ENCODE peak calls at places on chromosomes 5 and 9, in five cellular contexts. U is neuronal stem cell, Q is H1, K is mesenchymal stem cell, I is trophoblast cell. W is an unnamed sample.

GRCh38 chr5:125050926-125051325 is 304.5 kb upstream of the ZNF608 start:
- DNase-seq in U (no peak), Q (no peak), K (no peak), I (no peak), W (no peak)

GRCh38 chr9:108837530-108837929 is 18.3 kb downstream of the ACTL7B start:
- DNase-seq in U (no peak), Q (no peak), K (no peak), I (no peak), W (no peak)

GRCh38 chr9:119004618-119004990 is 364.6 kb downstream of the BRINP1 start:
- DNase-seq in U (no peak), Q (no peak), K (peak; percentile 93), I (no peak), W (no peak)

GRCh38 chr5:151577566-151577965 is 13.6 kb downstream of the FAT2 start:
- DNase-seq in U (no peak), Q (no peak), K (no peak), I (no peak), W (no peak)

GRCh38 chr5:144368556-144368955 is 197.9 kb downstream of the KCTD16 start:
- DNase-seq in U (no peak), Q (no peak), K (peak; percentile 34), I (no peak), W (no peak)

GRCh38 chr5:109645591-109646236 is 44.0 kb upstream of the MAN2A1 start:
- DNase-seq in U (peak; percentile 11), Q (no peak), K (no peak), I (no peak), W (peak; percentile 39)

GRCh38 chr5:146867996-146868708 is 10.4 kb downstream of the PPP2R2B start:
- DNase-seq in U (no peak), Q (no peak), K (no peak), I (no peak), W (no peak)

GRCh38 chr5:166433679-166434078 is 1857.8 kb upstream of the WWC1 start:
- DNase-seq in U (no peak), Q (no peak), K (no peak), I (no peak), W (no peak)

GRCh38 chr5:140321796-140322195 is 18.9 kb upstream of the PFDN1 start:
- DNase-seq in U (no peak), Q (no peak), K (no peak), I (no peak), W (no peak)

GRCh38 chr9:81632599-81632998 is 56.7 kb downstream of the TLE1 start:
- DNase-seq in U (no peak), Q (no peak), K (peak; percentile 90), I (peak; percentile 75), W (no peak)

GRCh38 chr5:114427204-114427603 is 65.3 kb downstream of the KCNN2 start:
- DNase-seq in U (no peak), Q (no peak), K (no peak), I (no peak), W (no peak)

GRCh38 chr9:96022445-96023031 is 147.0 kb downstream of the ERCC6L2 start:
- DNase-seq in U (peak; percentile 36), Q (peak; percentile 31), K (no peak), I (no peak), W (peak; percentile 80)

GRCh38 chr9:2966846-2967372 is 123.0 kb upstream of the PUM3 start:
- DNase-seq in U (no peak), Q (no peak), K (no peak), I (no peak), W (no peak)

GRCh38 chr5:180193749-180194375 is 15.1 kb downstream of the RASGEF1C start:
- DNase-seq in U (no peak), Q (no peak), K (no peak), I (no peak), W (no peak)

GRCh38 chr9:88092699-88093359 is 45.4 kb downstream of the SPATA31C2 start:
- DNase-seq in U (no peak), Q (no peak), K (peak; percentile 88), I (peak; percentile 46), W (no peak)

GRCh38 chr9:29697011-29697410 is 2123.7 kb upstream of the C9orf72 start:
- DNase-seq in U (no peak), Q (no peak), K (peak; percentile 48), I (no peak), W (no peak)

GRCh38 chr9:135490980-135491444 is 9.5 kb upstream of the MRPS2 start:
- DNase-seq in U (no peak), Q (no peak), K (no peak), I (no peak), W (no peak)

GRCh38 chr9:124005372-124005771 is 6.2 kb upstream of the LHX2 start:
- DNase-seq in U (peak; percentile 30), Q (no peak), K (no peak), I (no peak), W (peak; percentile 81)

GRCh38 chr5:120765189-120765588 is 301.1 kb downstream of the PRR16 start:
- DNase-seq in U (no peak), Q (no peak), K (peak; percentile 83), I (no peak), W (no peak)

GRCh38 chr5:16880547-16880946 is 55.5 kb downstream of the MYO10 start:
- DNase-seq in U (no peak), Q (no peak), K (no peak), I (no peak), W (no peak)

GRCh38 chr5:151745071-151745705 is 13.2 kb downstream of the ATOX1 start:
- DNase-seq in U (no peak), Q (no peak), K (peak; percentile 89), I (peak; percentile 30), W (no peak)

GRCh38 chr5:61423487-61424157 is 91.6 kb downstream of the ZSWIM6 start:
- DNase-seq in U (no peak), Q (no peak), K (peak; percentile 40), I (no peak), W (no peak)

GRCh38 chr5:61301345-61301744 is 30.7 kb upstream of the ZSWIM6 start:
- DNase-seq in U (no peak), Q (no peak), K (no peak), I (no peak), W (no peak)

GRCh38 chr9:91817493-91818225 is 132.4 kb downstream of the ROR2 start:
- DNase-seq in U (peak; percentile 48), Q (no peak), K (peak; percentile 87), I (no peak), W (peak; percentile 43)

GRCh38 chr9:14344846-14345585 is 31.1 kb upstream of the NFIB start:
- DNase-seq in U (no peak), Q (no peak), K (no peak), I (no peak), W (peak; percentile 56)

GRCh38 chr5:59766394-59766793 is 127.1 kb downstream of the PDE4D start:
- DNase-seq in U (no peak), Q (no peak), K (peak; percentile 28), I (no peak), W (no peak)

GRCh38 chr9:22307013-22307711 is 139.5 kb upstream of the DMRTA1 start:
- DNase-seq in U (peak; percentile 60), Q (no peak), K (peak; percentile 64), I (peak; percentile 3), W (no peak)

GRCh38 chr5:39437469-39437868 is 12.7 kb upstream of the DAB2 start:
- DNase-seq in U (no peak), Q (no peak), K (no peak), I (no peak), W (no peak)

GRCh38 chr5:39376293-39376714 is 12.0 kb upstream of the C9 start:
- DNase-seq in U (peak; percentile 54), Q (no peak), K (peak; percentile 66), I (peak; percentile 50), W (peak; percentile 47)

DNA sequence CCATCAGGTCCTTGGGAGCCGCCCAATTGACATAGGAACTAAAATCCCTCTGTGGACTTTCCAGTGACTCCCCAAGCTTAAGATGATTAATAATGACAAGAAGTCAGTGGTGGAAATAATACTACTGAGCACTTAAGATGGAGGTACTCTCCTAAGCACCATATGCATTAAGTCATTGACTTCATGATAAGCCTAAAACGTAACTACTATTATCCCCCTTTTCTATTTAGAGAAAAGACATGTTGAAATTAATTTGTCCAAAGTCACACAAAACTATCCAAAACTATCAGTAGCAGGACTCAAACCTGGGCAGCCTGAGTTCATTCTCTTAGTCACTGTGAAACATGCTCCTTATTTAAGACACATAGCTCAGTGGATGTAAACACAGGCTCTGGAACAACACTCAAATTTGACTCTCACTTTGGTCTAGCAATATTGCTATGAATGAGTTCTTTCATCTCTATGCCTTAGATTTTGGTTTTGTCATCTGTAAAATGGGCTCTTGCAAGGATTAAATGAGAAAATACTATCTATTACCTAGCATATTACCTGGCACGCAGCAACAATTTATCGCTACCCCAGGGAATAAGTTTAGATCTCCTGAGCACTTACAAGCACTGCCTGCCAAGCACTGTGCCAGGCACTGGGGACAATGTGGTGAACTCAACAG is 9.5 kb downstream of the SPRY4 start:
- DNase-seq in U (no peak), Q (no peak), K (peak; percentile 40), I (no peak), W (no peak)
- H2BK12ac ChIP-seq in U (no peak overlapping the region), Q (no peak overlapping the region), K (no peak overlapping the region), I (no peak overlapping the region), W (no peak overlapping the region)

GRCh38 chr9:37902131-37902530 is 1.8 kb downstream of the SLC25A51 start:
- DNase-seq in U (no peak), Q (no peak), K (no peak), I (no peak), W (no peak)

GRCh38 chr9:37897665-37898064 is 6.3 kb downstream of the SLC25A51 start:
- DNase-seq in U (no peak), Q (no peak), K (peak; percentile 47), I (no peak), W (no peak)

GRCh38 chr9:37903581-37903830 is 421 bp downstream of the SLC25A51 start:
- DNase-seq in U (peak; percentile 23), Q (no peak), K (peak; percentile 59), I (no peak), W (peak; percentile 50)

GRCh38 chr9:37902804-37903580 is 935 bp downstream of the SLC25A51 start:
- DNase-seq in U (peak; percentile 23), Q (no peak), K (peak; percentile 73), I (no peak), W (no peak)

DNA sequence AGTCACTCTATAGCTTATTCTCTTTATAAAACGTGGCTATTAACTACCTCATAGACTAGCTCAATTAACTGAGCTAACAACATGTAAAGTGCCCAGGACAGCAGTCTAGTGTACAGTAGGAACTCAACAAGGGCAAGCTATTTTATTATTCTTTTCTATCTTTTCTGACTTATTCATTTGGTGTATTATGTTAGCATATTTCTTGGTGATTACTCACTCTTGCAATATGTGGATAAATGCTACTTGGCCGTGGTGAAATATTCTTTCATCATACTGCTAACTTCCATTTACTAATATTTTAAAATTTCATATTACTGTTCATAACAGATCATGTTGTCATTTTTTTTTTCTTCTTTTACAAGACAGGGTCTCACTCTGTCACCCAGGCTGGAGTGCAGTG is 4.9 kb downstream of the SLC25A51 start:
- DNase-seq in U (no peak), Q (no peak), K (no peak), I (no peak), W (no peak)
- H2BK120ac ChIP-seq in U (no peak overlapping the region), Q (no peak overlapping the region), K (no peak overlapping the region), I (no peak overlapping the region), W (no peak overlapping the region)

GRCh38 chr9:38280251-38280800 is 112.2 kb upstream of the ALDH1B1 start:
- DNase-seq in U (no peak), Q (no peak), K (no peak), I (no peak), W (no peak)
- H2AFZ ChIP-seq in U (no peak overlapping the region), Q (no peak overlapping the region), K (no peak overlapping the region), I (no peak overlapping the region), W (no peak overlapping the region)

DNA sequence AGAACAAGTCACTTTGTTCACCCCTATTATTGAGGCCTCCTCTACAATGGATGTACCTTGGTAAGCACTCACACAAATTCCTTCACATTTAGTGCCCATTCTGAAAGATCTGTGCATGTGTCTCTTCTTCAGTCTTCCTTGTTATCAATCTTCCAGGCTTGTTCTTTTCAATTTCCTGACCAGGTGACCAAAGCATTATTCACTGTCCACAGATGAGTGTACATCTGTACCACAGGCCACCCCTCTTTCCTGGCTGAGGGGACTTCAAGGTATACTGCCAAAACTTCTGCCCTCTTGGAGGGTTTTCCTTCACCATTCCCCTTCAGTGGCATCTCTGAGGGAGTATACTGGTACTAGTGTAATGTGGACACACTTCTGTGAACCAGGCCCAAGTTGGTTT is 25.5 kb upstream of the STOM start:
- DNase-seq in U (no peak), Q (no peak), K (no peak), I (no peak), W (no peak)
- H2BK12ac ChIP-seq in U (no peak overlapping the region), Q (no peak overlapping the region), K (peak overlapping the region; percentile 71), I (no peak overlapping the region), W (no peak overlapping the region)

W was measured in H9.